ENCODE peak calls at places on chromosomes 3 and 15, in six cellular contexts. One of them, this sample, is unnamed. For H3K27me3 and H3K9me3, the result is how much of the 10 kb centered on the place peaks cover.

GRCh38 chr15:87609474-87609873 is 647.1 kb downstream of the NTRK3 start:
- DNase-seq in cardiac muscle cell: peak
- DNase-seq in osteoblast: peak
- DNase-seq in testis: no peak
- DNase-seq in body of pancreas: peak
- DNase-seq in PC-3: peak
- DNase-seq in this sample: peak

GRCh38 chr3:7144696-7145308 is 283.9 kb downstream of the GRM7 start:
- DNase-seq in cardiac muscle cell: peak
- DNase-seq in osteoblast: peak
- DNase-seq in testis: peak
- DNase-seq in body of pancreas: peak
- DNase-seq in PC-3: peak
- DNase-seq in this sample: peak

GRCh38 chr3:12501360-12502020 is 17.2 kb downstream of the TSEN2 start:
- DNase-seq in cardiac muscle cell: peak
- DNase-seq in osteoblast: no peak
- DNase-seq in testis: no peak
- DNase-seq in body of pancreas: peak
- DNase-seq in PC-3: no peak
- DNase-seq in this sample: no peak

GRCh38 chr3:138921316-138922292 is 25.3 kb downstream of the FOXL2 start:
- DNase-seq in cardiac muscle cell: peak
- DNase-seq in osteoblast: peak
- DNase-seq in testis: no peak
- DNase-seq in body of pancreas: no peak
- DNase-seq in PC-3: peak
- DNase-seq in this sample: no peak

GRCh38 chr3:23806322-23807160 is 786 bp downstream of the UBE2E1 start:
- DNase-seq in cardiac muscle cell: no peak
- DNase-seq in osteoblast: peak
- DNase-seq in testis: peak
- DNase-seq in body of pancreas: peak
- DNase-seq in PC-3: no peak
- DNase-seq in this sample: no peak

GRCh38 chr3:24302382-24302781 is 192.3 kb downstream of the THRB start:
- DNase-seq in cardiac muscle cell: no peak
- DNase-seq in osteoblast: no peak
- DNase-seq in testis: no peak
- DNase-seq in body of pancreas: no peak
- DNase-seq in PC-3: no peak
- DNase-seq in this sample: no peak

GRCh38 chr3:139353920-139354556 is 10.2 kb downstream of the MRPS22 start:
- DNase-seq in cardiac muscle cell: peak
- DNase-seq in osteoblast: peak
- DNase-seq in testis: peak
- DNase-seq in body of pancreas: peak
- DNase-seq in PC-3: peak
- DNase-seq in this sample: peak

GRCh38 chr3:62186967-62187366 is 186.4 kb downstream of the FEZF2 start:
- DNase-seq in cardiac muscle cell: peak
- DNase-seq in osteoblast: peak
- DNase-seq in testis: no peak
- DNase-seq in body of pancreas: no peak
- DNase-seq in PC-3: peak
- DNase-seq in this sample: no peak

GRCh38 chr15:77807115-77807514 is 174.4 kb upstream of the LINGO1 start:
- DNase-seq in cardiac muscle cell: no peak
- DNase-seq in osteoblast: no peak
- DNase-seq in testis: no peak
- DNase-seq in body of pancreas: no peak
- DNase-seq in PC-3: no peak
- DNase-seq in this sample: no peak

GRCh38 chr3:54206874-54207273 is 84.5 kb downstream of the CACNA2D3 start:
- DNase-seq in cardiac muscle cell: no peak
- DNase-seq in osteoblast: no peak
- DNase-seq in testis: no peak
- DNase-seq in body of pancreas: no peak
- DNase-seq in PC-3: no peak
- DNase-seq in this sample: no peak

GRCh38 chr3:169861871-169862270 is 7.9 kb downstream of the LRRC31 start:
- DNase-seq in cardiac muscle cell: no peak
- DNase-seq in osteoblast: no peak
- DNase-seq in testis: no peak
- DNase-seq in body of pancreas: no peak
- DNase-seq in PC-3: no peak
- DNase-seq in this sample: peak

GRCh38 chr3:70333080-70333479 is 20.6 kb upstream of the MDFIC2 start:
- DNase-seq in cardiac muscle cell: no peak
- DNase-seq in osteoblast: no peak
- DNase-seq in testis: peak
- DNase-seq in body of pancreas: no peak
- DNase-seq in PC-3: no peak
- DNase-seq in this sample: no peak

GRCh38 chr3:146882206-146882605 is 277.1 kb upstream of the PLSCR5 start:
- DNase-seq in cardiac muscle cell: no peak
- DNase-seq in osteoblast: peak
- DNase-seq in testis: no peak
- DNase-seq in body of pancreas: no peak
- DNase-seq in PC-3: no peak
- DNase-seq in this sample: no peak

GRCh38 chr15:101269479-101270223 is 7.6 kb downstream of the SELENOS start:
- DNase-seq in cardiac muscle cell: peak
- DNase-seq in osteoblast: no peak
- DNase-seq in testis: no peak
- DNase-seq in body of pancreas: peak
- DNase-seq in PC-3: peak
- DNase-seq in this sample: no peak

DNA sequence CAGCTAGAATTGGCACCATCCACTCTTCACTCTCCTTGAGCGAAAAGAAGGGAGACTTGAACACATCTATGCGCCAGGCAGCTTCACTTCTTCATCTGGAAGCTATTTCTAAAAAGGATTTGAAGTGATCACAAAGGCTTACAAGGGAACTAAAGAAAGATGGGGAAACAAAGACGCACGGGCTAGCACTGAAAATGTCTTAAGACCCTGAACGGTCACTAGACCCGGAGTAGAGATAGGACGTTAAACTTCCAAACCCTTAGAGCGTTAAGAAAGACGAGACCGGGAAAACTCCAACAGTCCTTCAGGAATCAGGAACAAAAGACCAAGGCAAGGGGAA is 47.5 kb upstream of the EPHB3 start:
- DNase-seq in cardiac muscle cell: no peak
- DNase-seq in osteoblast: peak
- DNase-seq in testis: no peak
- DNase-seq in body of pancreas: no peak
- DNase-seq in PC-3: no peak
- DNase-seq in this sample: no peak
- H3K27me3 ChIP-seq in cardiac muscle cell: half or more
- H3K27me3 ChIP-seq in osteoblast: half or more
- H3K27me3 ChIP-seq in testis: under half
- H3K27me3 ChIP-seq in body of pancreas: under half
- H3K27me3 ChIP-seq in PC-3: half or more
- H3K27me3 ChIP-seq in this sample: under half

DNA sequence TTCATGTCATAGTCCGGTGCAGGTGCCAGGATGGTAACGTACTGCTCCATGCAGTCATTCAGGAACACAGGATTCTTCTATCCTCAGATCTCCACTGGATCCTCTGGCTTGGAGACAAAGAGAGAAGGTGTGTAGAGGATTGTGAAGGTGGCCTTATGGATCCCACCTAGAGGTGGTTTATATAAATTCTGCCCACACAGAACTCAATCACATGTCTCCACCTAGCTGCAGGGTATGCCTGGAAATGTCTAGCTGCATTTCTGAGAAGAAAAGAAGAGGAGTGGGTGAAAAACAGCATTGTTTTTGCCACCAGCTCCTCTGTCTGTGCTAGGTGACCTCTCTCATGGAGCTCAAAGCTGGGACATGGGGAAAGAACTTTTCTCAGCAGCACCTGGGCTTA is 478.7 kb downstream of the PDCD6IP start:
- DNase-seq in cardiac muscle cell: no peak
- DNase-seq in osteoblast: no peak
- DNase-seq in testis: no peak
- DNase-seq in body of pancreas: no peak
- DNase-seq in PC-3: no peak
- DNase-seq in this sample: no peak
- TF ChIP-seq CTCF in cardiac muscle cell: no peak
- TF ChIP-seq CTCF in osteoblast: no peak
- TF ChIP-seq CTCF in testis: no peak
- TF ChIP-seq CTCF in body of pancreas: no peak
- TF ChIP-seq CTCF in PC-3: no peak
- TF ChIP-seq CTCF in this sample: no peak

GRCh38 chr3:26100176-26100575 is 310.3 kb downstream of the OXSM start:
- DNase-seq in cardiac muscle cell: no peak
- DNase-seq in osteoblast: no peak
- DNase-seq in testis: no peak
- DNase-seq in body of pancreas: no peak
- DNase-seq in PC-3: no peak
- DNase-seq in this sample: no peak
- H3K9me3 ChIP-seq in cardiac muscle cell: under half
- H3K9me3 ChIP-seq in osteoblast: under half
- H3K9me3 ChIP-seq in testis: under half
- H3K9me3 ChIP-seq in body of pancreas: under half
- H3K9me3 ChIP-seq in PC-3: under half
- H3K9me3 ChIP-seq in this sample: under half

DNA sequence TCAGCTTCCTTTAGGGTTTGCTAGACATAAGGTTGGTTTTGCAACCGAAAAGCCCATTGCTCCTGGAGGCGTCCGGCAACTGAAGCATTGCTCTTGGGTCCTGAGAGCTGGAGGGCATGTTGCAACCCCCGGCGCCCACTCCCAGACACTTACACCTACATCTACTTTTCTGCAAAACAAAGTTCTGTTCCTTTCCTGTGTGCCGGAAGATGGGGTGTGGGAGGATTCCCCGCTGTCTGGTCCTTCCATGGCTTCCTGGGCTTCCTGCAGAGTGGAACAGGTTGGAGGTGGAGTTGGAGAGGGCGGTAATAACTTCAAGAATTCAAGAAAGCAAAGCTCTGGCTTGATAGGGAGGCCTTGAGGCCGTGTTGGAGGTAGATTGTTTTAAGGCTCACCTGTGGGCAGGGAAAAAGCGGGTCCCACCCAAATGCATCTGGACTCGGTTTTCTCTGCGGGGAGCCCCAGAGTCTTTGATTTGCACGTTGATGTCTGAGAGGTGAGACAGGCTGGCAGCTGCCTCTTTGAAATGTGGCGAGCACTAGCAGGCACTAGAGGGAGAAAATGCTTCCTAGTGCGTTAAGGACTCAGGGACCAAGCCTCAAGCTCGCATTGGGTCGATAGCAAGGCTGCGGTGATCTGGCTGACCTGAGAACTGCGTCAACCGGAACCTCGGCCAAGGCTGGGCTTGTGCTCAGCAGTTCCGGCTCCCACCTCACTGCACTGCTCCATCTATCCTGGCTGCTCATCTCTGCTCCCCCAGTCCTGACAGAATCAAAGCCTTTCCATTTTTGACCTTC is 39.5 kb downstream of the NR2F2 start:
- DNase-seq in cardiac muscle cell: no peak
- DNase-seq in osteoblast: peak
- DNase-seq in testis: no peak
- DNase-seq in body of pancreas: no peak
- DNase-seq in PC-3: no peak
- DNase-seq in this sample: no peak
- H3K27me3 ChIP-seq in cardiac muscle cell: half or more
- H3K27me3 ChIP-seq in osteoblast: under half
- H3K27me3 ChIP-seq in testis: under half
- H3K27me3 ChIP-seq in body of pancreas: under half
- H3K27me3 ChIP-seq in PC-3: under half
- H3K27me3 ChIP-seq in this sample: under half

GRCh38 chr3:178022599-178022998 is 513.6 kb upstream of the KCNMB2 start:
- DNase-seq in cardiac muscle cell: peak
- DNase-seq in osteoblast: no peak
- DNase-seq in testis: no peak
- DNase-seq in body of pancreas: no peak
- DNase-seq in PC-3: no peak
- DNase-seq in this sample: no peak
- TF ChIP-seq CTCF in cardiac muscle cell: no peak
- TF ChIP-seq CTCF in osteoblast: peak
- TF ChIP-seq CTCF in testis: no peak
- TF ChIP-seq CTCF in body of pancreas: no peak
- TF ChIP-seq CTCF in PC-3: no peak
- TF ChIP-seq CTCF in this sample: no peak

DNA sequence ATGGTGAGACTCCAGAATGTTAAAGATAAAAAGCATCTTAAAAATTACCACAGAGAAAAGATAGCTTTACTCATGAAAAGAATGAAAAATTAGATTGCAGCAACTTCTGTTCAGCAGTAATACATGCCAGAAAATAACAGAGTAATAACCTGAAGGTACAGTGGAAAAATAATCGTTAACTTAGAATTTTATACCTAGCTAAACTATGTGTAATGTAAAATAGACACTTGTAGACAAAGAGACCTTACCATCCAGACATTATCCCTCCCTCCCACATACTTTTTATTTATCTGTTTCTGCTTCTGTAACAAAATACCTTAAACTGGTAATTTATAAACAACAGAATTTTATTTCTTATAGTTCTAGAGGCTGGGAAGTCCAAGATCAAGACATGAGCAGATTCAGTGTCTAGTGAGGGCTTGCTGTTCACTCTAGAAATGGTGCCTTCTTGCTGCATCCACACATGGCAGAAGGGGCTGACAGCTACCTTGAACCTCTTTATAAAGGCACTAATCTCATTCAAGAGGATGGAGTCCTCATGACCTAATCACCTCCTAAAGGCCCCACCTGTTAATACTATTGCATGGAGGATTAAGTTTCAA is 90.7 kb downstream of the COL6A6 start:
- DNase-seq in cardiac muscle cell: no peak
- DNase-seq in osteoblast: no peak
- DNase-seq in testis: no peak
- DNase-seq in body of pancreas: no peak
- DNase-seq in PC-3: no peak
- DNase-seq in this sample: no peak
- H3K9me3 ChIP-seq in cardiac muscle cell: under half
- H3K9me3 ChIP-seq in osteoblast: under half
- H3K9me3 ChIP-seq in testis: under half
- H3K9me3 ChIP-seq in body of pancreas: under half
- H3K9me3 ChIP-seq in PC-3: under half
- H3K9me3 ChIP-seq in this sample: under half

DNA sequence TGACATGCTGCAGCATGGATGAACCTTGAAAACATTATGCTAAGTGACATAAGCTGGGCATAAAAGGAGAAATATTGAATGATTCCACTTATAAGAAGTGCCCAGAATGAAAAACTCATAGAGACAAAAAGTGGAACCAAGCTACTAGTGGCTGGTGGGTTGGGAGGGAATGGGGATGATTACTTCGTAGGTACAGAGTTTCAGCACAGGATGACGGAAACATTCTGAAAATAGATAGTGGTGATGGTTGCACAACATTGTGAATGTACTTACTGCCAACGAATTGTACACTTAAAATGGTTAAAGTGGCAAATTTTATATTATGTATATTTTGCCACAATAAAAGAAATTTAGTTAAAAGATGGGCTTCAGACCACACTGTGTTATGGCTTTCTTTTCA is 93.6 kb downstream of the RPLP1 start:
- DNase-seq in cardiac muscle cell: peak
- DNase-seq in osteoblast: no peak
- DNase-seq in testis: no peak
- DNase-seq in body of pancreas: no peak
- DNase-seq in PC-3: no peak
- DNase-seq in this sample: no peak
- H3K27me3 ChIP-seq in cardiac muscle cell: half or more
- H3K27me3 ChIP-seq in osteoblast: under half
- H3K27me3 ChIP-seq in testis: under half
- H3K27me3 ChIP-seq in body of pancreas: under half
- H3K27me3 ChIP-seq in PC-3: under half
- H3K27me3 ChIP-seq in this sample: under half

This sample was measured in Caco-2.